ENCODE peak calls at places on chromosomes 2 and 18, in eight cellular contexts. R is epithelial cell of esophagus, L is GM20000, W is progenitor cell of endocrine pancreas, O is testis, D is A673, V is WTC11, S is A549. N is an unnamed sample.

GRCh38 chr2:100666996-100667395 is 104.2 kb downstream of the PDCL3 start:
- DNase-seq in R (peak), L (no peak), W (no peak), O (no peak), D (no peak), V (no peak), S (no peak), N (no peak)

GRCh38 chr2:1777156-1777555 is 32.8 kb upstream of the PXDN start:
- DNase-seq in R (no peak), L (no peak), W (no peak), O (no peak), D (no peak), V (no peak), S (no peak), N (no peak)

GRCh38 chr2:84302513-84303412 is 156.3 kb downstream of the SUCLG1 start:
- DNase-seq in R (peak), L (peak), W (peak), O (peak), D (peak), V (peak), S (peak), N (no peak)

GRCh38 chr2:199932312-199932855 is 21.3 kb downstream of the C2orf69 start:
- DNase-seq in R (no peak), L (no peak), W (no peak), O (no peak), D (no peak), V (no peak), S (no peak), N (no peak)

GRCh38 chr18:54247488-54248175 is 21.7 kb upstream of the POLI start:
- DNase-seq in R (peak), L (peak), W (no peak), O (no peak), D (no peak), V (no peak), S (no peak), N (no peak)

GRCh38 chr18:12883003-12883683 is 894 bp downstream of the PTPN2 start:
- DNase-seq in R (no peak), L (no peak), W (no peak), O (no peak), D (no peak), V (no peak), S (no peak), N (no peak)

GRCh38 chr2:123840614-123841013 is 184.5 kb upstream of the CNTNAP5 start:
- DNase-seq in R (peak), L (no peak), W (no peak), O (no peak), D (no peak), V (no peak), S (no peak), N (no peak)

GRCh38 chr2:187567126-187567525 is 12.9 kb upstream of the TFPI start:
- DNase-seq in R (peak), L (no peak), W (no peak), O (no peak), D (no peak), V (no peak), S (no peak), N (no peak)

GRCh38 chr2:211174631-211175030 is 618.2 kb downstream of the CPS1 start:
- DNase-seq in R (no peak), L (no peak), W (no peak), O (no peak), D (no peak), V (no peak), S (no peak), N (no peak)

GRCh38 chr2:33133436-33133835 is 186.7 kb downstream of the LTBP1 start:
- DNase-seq in R (no peak), L (no peak), W (no peak), O (no peak), D (no peak), V (no peak), S (no peak), N (no peak)

GRCh38 chr18:76943542-76944339 is 121.4 kb downstream of the ZNF236 start:
- DNase-seq in R (peak), L (no peak), W (no peak), O (no peak), D (peak), V (no peak), S (no peak), N (no peak)

GRCh38 chr18:11259421-11259820 is 110.1 kb upstream of the PIEZO2 start:
- DNase-seq in R (no peak), L (no peak), W (no peak), O (peak), D (no peak), V (no peak), S (no peak), N (no peak)

GRCh38 chr2:165594231-165594934 is 124.9 kb downstream of the CSRNP3 start:
- DNase-seq in R (no peak), L (no peak), W (no peak), O (no peak), D (no peak), V (no peak), S (no peak), N (no peak)

GRCh38 chr18:79934311-79935097 is 16.9 kb downstream of the SLC66A2 start:
- DNase-seq in R (no peak), L (no peak), W (no peak), O (peak), D (no peak), V (peak), S (no peak), N (peak)
- TF ChIP-seq CTCF in R (peak), L (no peak), W (no peak), O (no peak), D (no peak), V (no peak), S (no peak), N (peak)

GRCh38 chr2:126681505-126681904 is 25.5 kb downstream of the GYPC start:
- DNase-seq in R (no peak), L (no peak), W (no peak), O (no peak), D (no peak), V (no peak), S (no peak), N (no peak)

GRCh38 chr2:126686286-126686685 is 30.3 kb downstream of the GYPC start:
- DNase-seq in R (no peak), L (no peak), W (no peak), O (no peak), D (no peak), V (no peak), S (no peak), N (no peak)

GRCh38 chr2:126687086-126687485 is 31.1 kb downstream of the GYPC start:
- DNase-seq in R (no peak), L (no peak), W (no peak), O (no peak), D (no peak), V (no peak), S (no peak), N (no peak)

GRCh38 chr2:126685629-126686028 is 29.7 kb downstream of the GYPC start:
- DNase-seq in R (no peak), L (no peak), W (no peak), O (no peak), D (no peak), V (no peak), S (no peak), N (no peak)

DNA sequence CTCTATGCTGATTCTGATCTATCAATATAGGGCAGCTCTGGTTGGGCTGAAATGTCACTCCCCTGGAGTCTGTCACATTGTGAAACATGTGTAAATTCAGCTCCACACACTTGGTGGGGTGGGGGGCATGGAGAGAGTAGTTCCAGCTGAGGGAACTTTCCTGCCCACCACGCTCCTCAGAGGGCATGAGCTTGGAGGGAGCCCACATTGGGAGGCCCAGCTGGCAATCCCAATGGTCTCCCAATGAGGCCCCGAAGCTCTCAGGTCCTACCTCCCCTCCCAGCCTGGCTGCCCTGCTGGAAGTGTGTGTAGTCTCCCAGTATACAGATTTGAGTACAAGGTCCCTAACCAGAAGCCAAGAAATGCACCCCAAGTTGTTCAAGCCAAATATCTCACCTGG is 31.5 kb downstream of the GYPC start:
- DNase-seq in R (no peak), L (no peak), W (no peak), O (no peak), D (no peak), V (no peak), S (no peak), N (no peak)
- TF ChIP-seq CTCF in R (no peak), L (no peak), W (no peak), O (no peak), D (no peak), V (no peak), S (no peak), N (no peak)

GRCh38 chr2:239570971-239571520 is 170.2 kb upstream of the HDAC4 start:
- DNase-seq in R (no peak), L (no peak), W (no peak), O (no peak), D (no peak), V (no peak), S (no peak), N (no peak)
- TF ChIP-seq CTCF in R (no peak), L (no peak), W (no peak), O (no peak), D (no peak), V (no peak), S (no peak), N (no peak)

DNA sequence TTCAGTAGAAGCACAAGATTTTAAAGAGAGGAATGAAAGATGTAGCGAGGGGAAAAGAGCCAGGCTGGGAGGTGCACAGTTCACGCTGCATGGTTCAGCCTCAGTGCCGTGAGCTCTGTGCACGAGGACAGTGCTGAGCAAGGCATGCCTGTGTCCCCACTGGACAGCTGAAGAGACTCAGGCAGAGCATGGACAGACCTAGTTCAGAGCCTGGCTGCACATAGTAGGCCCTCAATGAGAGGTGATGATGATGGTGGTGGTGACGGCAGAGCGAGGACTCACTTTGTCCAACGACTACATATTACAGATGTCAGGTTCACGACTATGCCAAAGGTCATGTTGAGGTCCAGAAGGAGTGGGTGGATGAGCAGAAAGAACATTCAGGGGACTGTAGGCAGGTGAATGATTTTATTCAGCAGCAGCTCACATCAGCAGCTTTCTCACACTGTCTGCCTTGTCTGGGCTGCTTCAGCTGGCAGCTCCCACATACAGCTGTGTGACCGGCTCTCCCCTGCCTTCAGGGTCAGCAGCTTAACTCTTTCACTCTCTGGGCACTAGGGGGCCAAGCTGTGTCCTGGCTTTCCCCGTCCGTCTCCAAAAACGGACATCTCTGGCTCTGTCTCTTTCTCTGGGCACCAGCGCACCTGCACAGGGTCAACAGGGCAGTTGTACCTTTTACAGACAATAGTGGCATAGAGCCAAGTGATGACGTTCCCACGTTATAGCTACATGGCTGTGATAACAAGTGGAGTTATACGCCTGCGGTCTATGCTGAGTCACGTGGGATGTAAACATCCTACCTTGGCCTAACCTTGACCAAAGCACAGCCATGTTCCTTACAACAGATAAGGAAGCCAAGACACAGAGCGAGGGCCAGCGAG is 128.8 kb upstream of the MSH6 start:
- DNase-seq in R (peak), L (no peak), W (peak), O (peak), D (no peak), V (peak), S (peak), N (no peak)
- TF ChIP-seq CTCF in R (peak), L (no peak), W (peak), O (no peak), D (no peak), V (peak), S (peak), N (peak)